ENCODE peak calls at places on chromosomes 12 and 14, in eight cellular contexts. Q is stimulated activated CD4-positive, alpha-beta T cell treated with anti-CD3 and anti-CD28 coated beads, Interleukin-4, amount 100 ng/mL, for 48 hours; B is upper lobe of right lung; Z is HCEC 1CT; R is mesothelial cell of epicardium; D is mesenchymal stem cell; F is fibroblast of gingiva; H is SIG-M5. O is an unnamed sample.

GRCh38 chr14:52412426-52412825 is 98.3 kb downstream of the PTGER2 start:
- DNase-seq in Q (no peak), B (no peak), Z (no peak), R (no peak), D (no peak), F (peak), H (no peak), O (no peak)

GRCh38 chr12:18383203-18383602 is 121.9 kb downstream of the PIK3C2G start:
- DNase-seq in Q (no peak), B (no peak), Z (peak), R (no peak), D (peak), F (peak), H (no peak), O (no peak)

GRCh38 chr12:466039-466438 is 6.3 kb downstream of the B4GALNT3 start:
- DNase-seq in Q (no peak), B (peak), Z (no peak), R (no peak), D (no peak), F (no peak), H (no peak), O (no peak)

GRCh38 chr12:27808831-27809230 is 28.8 kb upstream of the MANSC4 start:
- DNase-seq in Q (no peak), B (no peak), Z (no peak), R (no peak), D (peak), F (no peak), H (no peak), O (no peak)

GRCh38 chr12:52198454-52199215 is 6.8 kb upstream of the KRT80 start:
- DNase-seq in Q (no peak), B (peak), Z (no peak), R (no peak), D (no peak), F (no peak), H (peak), O (no peak)

GRCh38 chr14:70654609-70655008 is 12.9 kb downstream of the TTC9 start:
- DNase-seq in Q (no peak), B (no peak), Z (no peak), R (no peak), D (no peak), F (no peak), H (no peak), O (no peak)

GRCh38 chr14:58656671-58657411 is 19.1 kb downstream of the DACT1 start:
- DNase-seq in Q (no peak), B (no peak), Z (no peak), R (no peak), D (no peak), F (no peak), H (no peak), O (no peak)

GRCh38 chr14:93049867-93050331 is 65.8 kb downstream of the ITPK1 start:
- DNase-seq in Q (no peak), B (no peak), Z (no peak), R (no peak), D (no peak), F (peak), H (no peak), O (no peak)

GRCh38 chr12:118061876-118062791 is 1.2 kb upstream of the WSB2 start:
- DNase-seq in Q (no peak), B (peak), Z (peak), R (no peak), D (peak), F (peak), H (no peak), O (no peak)

GRCh38 chr14:61662437-61663311 is 32.6 kb upstream of the HIF1A start:
- DNase-seq in Q (peak), B (no peak), Z (peak), R (no peak), D (peak), F (peak), H (peak), O (no peak)

GRCh38 chr12:118249547-118249946 is 113.6 kb downstream of the PEBP1 start:
- DNase-seq in Q (no peak), B (no peak), Z (no peak), R (no peak), D (no peak), F (no peak), H (no peak), O (no peak)

GRCh38 chr12:3222935-3223334 is 145.8 kb downstream of the TSPAN9 start:
- DNase-seq in Q (no peak), B (no peak), Z (no peak), R (no peak), D (no peak), F (no peak), H (no peak), O (no peak)

GRCh38 chr14:54257424-54257823 is 139.4 kb upstream of the CDKN3 start:
- DNase-seq in Q (no peak), B (no peak), Z (no peak), R (no peak), D (no peak), F (no peak), H (no peak), O (no peak)

GRCh38 chr12:51818567-51819300 is 29.8 kb downstream of the FIGNL2 start:
- DNase-seq in Q (no peak), B (peak), Z (peak), R (no peak), D (peak), F (peak), H (no peak), O (no peak)

GRCh38 chr14:80507292-80507869 is 296.1 kb upstream of the DIO2 start:
- DNase-seq in Q (no peak), B (no peak), Z (no peak), R (no peak), D (no peak), F (no peak), H (no peak), O (no peak)

GRCh38 chr12:8987589-8988205 is 1.6 kb upstream of the KLRG1 start:
- DNase-seq in Q (no peak), B (no peak), Z (no peak), R (no peak), D (no peak), F (no peak), H (no peak), O (no peak)

GRCh38 chr14:88933203-88933602 is 108.8 kb downstream of the TTC8 start:
- DNase-seq in Q (no peak), B (no peak), Z (no peak), R (no peak), D (no peak), F (no peak), H (no peak), O (no peak)

GRCh38 chr12:41532072-41532471 is 344.0 kb downstream of the PDZRN4 start:
- DNase-seq in Q (no peak), B (no peak), Z (no peak), R (no peak), D (no peak), F (no peak), H (no peak), O (no peak)

GRCh38 chr14:31486764-31487163 is 1.1 kb downstream of the GPR33 start:
- DNase-seq in Q (no peak), B (no peak), Z (no peak), R (no peak), D (no peak), F (no peak), H (no peak), O (no peak)

GRCh38 chr12:20946732-20947131 is 136.2 kb downstream of the SLCO1B3 start:
- DNase-seq in Q (peak), B (no peak), Z (no peak), R (no peak), D (no peak), F (no peak), H (no peak), O (no peak)

GRCh38 chr12:120207227-120207626 is 6.3 kb upstream of the RPLP0 start:
- DNase-seq in Q (no peak), B (no peak), Z (no peak), R (no peak), D (no peak), F (no peak), H (no peak), O (no peak)

GRCh38 chr14:22508150-22508457 is 80.9 kb downstream of the DAD1 start:
- DNase-seq in Q (no peak), B (no peak), Z (no peak), R (no peak), D (no peak), F (no peak), H (no peak), O (no peak)

GRCh38 chr14:64875350-64875749 is 4.4 kb downstream of the SPTB start:
- DNase-seq in Q (no peak), B (no peak), Z (no peak), R (no peak), D (no peak), F (no peak), H (no peak), O (no peak)

GRCh38 chr12:28222081-28222700 is 31.9 kb downstream of the CCDC91 start:
- DNase-seq in Q (peak), B (no peak), Z (no peak), R (no peak), D (no peak), F (no peak), H (no peak), O (no peak)

GRCh38 chr14:91482278-91483023 is 27.7 kb downstream of the PPP4R3A start:
- DNase-seq in Q (no peak), B (no peak), Z (peak), R (no peak), D (peak), F (peak), H (peak), O (no peak)

GRCh38 chr12:75560167-75560566 is 48.8 kb upstream of the KRR1 start:
- DNase-seq in Q (no peak), B (no peak), Z (peak), R (no peak), D (peak), F (peak), H (no peak), O (no peak)

GRCh38 chr12:37547611-37548010 is 769.0 kb upstream of the ALG10B start:
- DNase-seq in Q (no peak), B (peak), Z (no peak), R (no peak), D (no peak), F (no peak), H (no peak), O (no peak)

GRCh38 chr14:62943202-62943601 is 102.1 kb downstream of the KCNH5 start:
- DNase-seq in Q (no peak), B (no peak), Z (peak), R (no peak), D (no peak), F (no peak), H (no peak), O (no peak)

GRCh38 chr12:115963030-115963480 is 314.4 kb downstream of the MED13L start:
- DNase-seq in Q (no peak), B (no peak), Z (peak), R (no peak), D (peak), F (peak), H (no peak), O (no peak)